ENCODE peak calls at places on chromosomes 13 and 19, in six cellular contexts. Q is H9, E is mesendoderm, G is neuronal stem cell, N is mesenchymal stem cell, I is H1. U is an unnamed sample.

GRCh38 chr19:28012361-28012760 is 1200.6 kb downstream of the UQCRFS1 start:
- DNase-seq in G (no peak), I (peak; percentile 84), E (peak; percentile 76), Q (peak; percentile 75), N (no peak), U (no peak)

GRCh38 chr13:101640797-101641400 is 188.4 kb downstream of the ITGBL1 start:
- DNase-seq in E (no peak), G (no peak), Q (no peak), I (no peak), N (peak; percentile 82), U (peak; percentile 78)

GRCh38 chr13:113851826-113852535 is 11.9 kb downstream of the GAS6 start:
- DNase-seq in Q (peak; percentile 18), I (peak; percentile 31), G (no peak), N (no peak), E (no peak), U (no peak)

GRCh38 chr19:40663712-40664692 is 26.4 kb downstream of the NUMBL start:
- DNase-seq in N (peak; percentile 63), I (no peak), E (peak; percentile 45), G (no peak), Q (no peak), U (peak; percentile 50)

GRCh38 chr13:97986841-97987240 is 33.4 kb downstream of the IPO5 start:
- DNase-seq in N (no peak), I (no peak), Q (no peak), G (no peak), E (no peak), U (no peak)

GRCh38 chr19:6828306-6828697 is 55.8 kb downstream of the VAV1 start:
- DNase-seq in I (no peak), G (no peak), E (peak; percentile 8), N (no peak), Q (peak; percentile 86), U (no peak)

GRCh38 chr13:37617162-37617561 is 18.6 kb upstream of the POSTN start:
- DNase-seq in Q (no peak), E (peak; percentile 90), I (no peak), N (peak; percentile 72), G (no peak), U (peak; percentile 80)

GRCh38 chr13:110109140-110109783 is 197.7 kb downstream of the COL4A1 start:
- DNase-seq in E (peak; percentile 58), N (no peak), G (no peak), Q (no peak), I (no peak), U (no peak)

GRCh38 chr13:102038787-102039186 is 363.1 kb downstream of the FGF14 start:
- DNase-seq in G (no peak), E (no peak), Q (no peak), N (no peak), I (no peak), U (no peak)

GRCh38 chr19:23071087-23071511 is 45.7 kb upstream of the ZNF730 start:
- DNase-seq in E (no peak), I (no peak), N (no peak), G (no peak), Q (peak; percentile 24), U (peak; percentile 3)

GRCh38 chr19:2503521-2504109 is 27.7 kb downstream of the GADD45B start:
- DNase-seq in Q (no peak), E (peak; percentile 59), N (peak; percentile 77), G (no peak), I (no peak), U (peak; percentile 78)

GRCh38 chr19:2497186-2497585 is 21.3 kb downstream of the GADD45B start:
- DNase-seq in N (no peak), E (peak; percentile 59), Q (no peak), I (no peak), G (no peak), U (no peak)

GRCh38 chr19:2495651-2496316 is 19.9 kb downstream of the GADD45B start:
- DNase-seq in N (peak; percentile 80), I (no peak), Q (no peak), G (no peak), E (no peak), U (no peak)

GRCh38 chr19:2500861-2501260 is 24.9 kb downstream of the GADD45B start:
- DNase-seq in N (no peak), Q (no peak), I (no peak), E (no peak), G (no peak), U (no peak)

DNA sequence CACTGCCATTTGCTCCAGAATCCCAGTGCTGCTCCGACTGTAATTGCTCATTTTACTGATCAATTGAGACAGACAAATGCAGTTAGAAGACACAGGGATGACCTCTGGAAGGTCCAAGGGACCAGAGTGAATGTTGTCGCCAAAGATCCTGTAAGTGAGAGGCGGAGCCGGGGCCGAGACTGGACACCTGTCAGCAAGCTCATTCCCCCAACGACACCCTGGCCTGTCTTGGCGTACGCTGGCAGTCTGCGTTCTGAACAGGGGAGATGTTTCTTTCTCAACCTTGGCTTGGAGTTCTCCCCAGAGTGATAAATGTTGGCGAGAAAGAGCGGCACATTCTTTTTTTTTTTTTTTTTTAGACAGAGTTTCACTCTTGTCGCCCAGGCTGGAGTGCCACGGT is 24.2 kb downstream of the GADD45B start:
- DNase-seq in I (no peak), G (no peak), E (no peak), Q (no peak), N (no peak), U (no peak)
- H3K18ac ChIP-seq in I (no peak overlapping the region), G (no peak overlapping the region), E (peak overlapping the region; percentile 16), Q (no peak overlapping the region), N (no peak overlapping the region), U (no peak overlapping the region)

GRCh38 chr19:5622465-5623396 is at the start of the genes SAFB and SAFB2:
- DNase-seq in G (peak; percentile 100), N (peak; percentile 99), E (peak; percentile 100), Q (peak; percentile 99), I (peak; percentile 98), U (peak; percentile 100)

GRCh38 chr19:5623397-5624153 is 692 bp downstream of the SAFB start:
- DNase-seq in N (peak; percentile 17), Q (no peak), G (no peak), I (no peak), E (no peak), U (no peak)

GRCh38 chr19:5624154-5624663 is 1.3 kb downstream of the SAFB start:
- DNase-seq in Q (no peak), G (no peak), I (peak; percentile 45), E (peak; percentile 25), N (peak; percentile 64), U (peak; percentile 61)

GRCh38 chr19:5621945-5622464 is 571 bp downstream of the SAFB2 start:
- DNase-seq in N (no peak), I (peak; percentile 49), G (no peak), Q (no peak), E (peak; percentile 8), U (no peak)

DNA sequence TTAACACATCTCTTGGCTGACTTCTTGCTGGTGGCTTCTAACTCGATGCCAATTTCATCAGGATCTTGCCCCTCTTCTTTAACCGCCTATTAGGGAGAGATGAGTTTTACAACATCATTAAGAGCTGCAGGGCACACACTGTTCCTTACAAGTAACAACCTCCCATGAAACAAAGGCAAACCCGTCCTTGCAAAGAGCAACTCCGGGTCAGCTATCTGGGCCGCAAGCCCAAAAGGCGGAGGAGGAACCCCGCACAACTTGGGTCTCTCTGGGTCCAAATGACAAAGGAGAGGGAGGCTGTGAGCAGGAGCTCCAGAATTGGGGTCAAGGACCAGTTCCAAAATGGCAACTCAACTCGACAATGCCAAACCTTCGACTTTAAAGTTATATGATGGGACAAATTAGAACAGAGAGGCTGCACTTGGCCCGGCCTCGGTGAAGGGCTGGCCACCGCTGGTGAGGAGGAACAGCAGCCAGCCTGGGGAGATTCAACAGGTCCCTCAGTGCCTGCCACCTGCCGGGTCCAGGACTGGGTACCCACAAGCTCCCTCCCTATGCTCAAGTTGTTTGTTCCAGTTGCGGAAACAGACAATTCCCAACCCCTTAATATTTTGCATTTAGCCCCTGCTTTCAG is 1.1 kb downstream of the SAFB2 start:
- DNase-seq in E (no peak), G (no peak), I (no peak), N (no peak), Q (no peak), U (no peak)
- H3K18ac ChIP-seq in E (no peak overlapping the region), G (no peak overlapping the region), I (no peak overlapping the region), N (no peak overlapping the region), Q (no peak overlapping the region), U (no peak overlapping the region)

GRCh38 chr19:3512562-3512961 is 6.5 kb downstream of the FZR1 start:
- DNase-seq in N (no peak), E (no peak), G (no peak), I (no peak), Q (no peak), U (no peak)

GRCh38 chr19:3510727-3511126 is 4.6 kb downstream of the FZR1 start:
- DNase-seq in N (no peak), Q (no peak), E (no peak), I (no peak), G (no peak), U (no peak)

GRCh38 chr19:3509566-3509989 is 3.5 kb downstream of the FZR1 start:
- DNase-seq in E (no peak), Q (no peak), I (no peak), G (no peak), N (peak; percentile 80), U (peak; percentile 80)

GRCh38 chr19:3513198-3514140 is 7.4 kb downstream of the FZR1 start:
- DNase-seq in Q (no peak), G (no peak), E (no peak), N (no peak), I (no peak), U (peak; percentile 25)

DNA sequence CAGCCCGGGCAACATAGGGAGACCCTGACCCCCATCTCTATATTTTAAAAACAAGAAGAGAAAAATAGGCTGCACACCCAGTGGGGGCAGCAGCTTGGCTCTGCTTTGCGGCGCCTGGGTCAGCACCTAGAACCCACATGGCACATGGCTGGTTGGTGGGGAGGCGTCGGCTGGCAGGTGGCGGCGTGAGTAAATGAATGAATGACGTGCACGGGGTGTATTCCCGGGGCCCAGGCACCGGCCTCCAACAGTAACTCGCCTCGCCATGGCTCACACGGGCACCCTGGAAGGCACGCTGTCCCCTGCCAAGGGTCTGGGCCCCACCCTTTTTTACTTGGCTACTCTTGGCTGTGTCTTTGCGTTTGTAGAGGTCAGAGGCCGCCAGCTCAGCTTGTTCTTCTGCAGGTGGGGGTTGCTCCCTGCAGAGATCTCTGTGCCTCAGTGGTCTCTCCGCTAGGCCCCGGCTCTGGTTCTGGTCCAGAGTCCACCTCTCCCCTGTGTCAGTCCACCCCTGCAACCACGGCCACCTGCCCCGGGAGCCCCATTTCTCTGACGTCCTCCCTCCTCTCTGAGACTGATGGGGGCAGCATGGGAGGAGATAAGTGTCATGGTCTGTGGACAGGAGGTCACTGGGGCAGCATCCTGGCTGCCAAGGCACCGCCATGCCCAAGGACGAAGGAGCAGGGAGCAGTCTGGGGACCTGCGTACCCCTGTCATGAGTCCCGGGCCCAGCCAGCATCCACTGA is 5.6 kb downstream of the FZR1 start:
- DNase-seq in E (no peak), I (no peak), G (no peak), N (no peak), Q (no peak), U (no peak)
- H3K18ac ChIP-seq in E (no peak overlapping the region), I (no peak overlapping the region), G (no peak overlapping the region), N (no peak overlapping the region), Q (no peak overlapping the region), U (no peak overlapping the region)

DNA sequence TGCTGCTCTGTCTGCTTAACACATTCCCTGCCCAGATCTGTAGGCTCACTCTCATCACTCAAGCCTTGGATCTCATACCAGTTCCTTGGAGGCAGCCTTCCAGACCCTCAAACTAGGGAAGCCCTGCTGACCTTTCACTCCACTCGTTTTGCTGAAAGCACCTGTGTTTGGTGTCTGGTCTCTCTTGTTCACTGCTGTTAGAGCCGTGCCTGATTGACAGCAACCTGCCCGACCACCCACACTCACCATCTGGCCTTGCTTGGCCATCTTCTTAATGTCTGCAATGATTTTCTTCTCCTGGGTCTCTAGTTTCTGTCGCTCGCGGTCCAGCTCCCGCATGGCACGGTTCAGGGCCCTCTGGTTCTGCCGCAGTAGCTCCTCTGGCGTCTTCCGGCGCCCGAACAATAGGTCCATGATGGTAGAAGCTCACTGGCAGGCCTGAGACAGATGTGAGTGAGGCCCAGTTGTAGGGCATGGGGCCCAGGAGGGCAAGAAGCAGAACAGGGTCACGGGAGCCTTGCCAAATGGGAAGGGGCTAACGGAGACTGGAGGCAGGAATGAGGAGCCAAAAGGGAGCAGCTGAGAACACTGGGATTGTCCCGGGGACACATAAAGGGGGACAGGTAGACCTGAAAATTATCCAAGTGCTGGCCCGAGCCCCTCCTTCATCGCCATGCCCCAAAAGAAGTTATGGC is 959 bp downstream of the CHMP2A start:
- DNase-seq in E (no peak), I (peak; percentile 59), N (no peak), G (no peak), Q (no peak), U (no peak)
- H3K18ac ChIP-seq in E (no peak overlapping the region), I (peak overlapping the region; percentile 92), N (peak overlapping the region; percentile 88), G (no peak overlapping the region), Q (peak overlapping the region; percentile 13), U (no peak overlapping the region)